ENCODE peak calls at places on chromosome 10, in ten cellular contexts. One of them, this sample, is unnamed.

GRCh38 chr10:62502995-62503613 is 128.9 kb downstream of the ZNF365 start:
- DNase-seq in head of caudate nucleus: no peak
- DNase-seq in HT-29: no peak
- DNase-seq in T1000: no peak
- DNase-seq in stimulated activated naive CD4-positive, alpha-beta T cell: no peak
- DNase-seq in hepatocyte: no peak
- DNase-seq in RWPE1: no peak
- DNase-seq in cerebellum: no peak
- DNase-seq in NCI-H1694 treated with DMSO at 0.1 percent for 48 hours: no peak
- DNase-seq in Right ventricle myocardium superior: no peak
- DNase-seq in this sample: no peak

GRCh38 chr10:25113231-25114035 is 61.4 kb upstream of the GPR158 start:
- DNase-seq in head of caudate nucleus: peak; percentile 82
- DNase-seq in HT-29: peak; percentile 96
- DNase-seq in T1000: peak; percentile 31
- DNase-seq in stimulated activated naive CD4-positive, alpha-beta T cell: peak; percentile 1
- DNase-seq in hepatocyte: peak; percentile 92
- DNase-seq in RWPE1: peak; percentile 54
- DNase-seq in cerebellum: peak; percentile 80
- DNase-seq in NCI-H1694 treated with DMSO at 0.1 percent for 48 hours: peak; percentile 8
- DNase-seq in Right ventricle myocardium superior: peak; percentile 83
- DNase-seq in this sample: peak; percentile 73

GRCh38 chr10:108241166-108241565 is 1076.7 kb upstream of the SORCS1 start:
- DNase-seq in head of caudate nucleus: no peak
- DNase-seq in HT-29: no peak
- DNase-seq in T1000: no peak
- DNase-seq in stimulated activated naive CD4-positive, alpha-beta T cell: no peak
- DNase-seq in hepatocyte: no peak
- DNase-seq in RWPE1: no peak
- DNase-seq in cerebellum: no peak
- DNase-seq in NCI-H1694 treated with DMSO at 0.1 percent for 48 hours: no peak
- DNase-seq in Right ventricle myocardium superior: no peak
- DNase-seq in this sample: no peak

GRCh38 chr10:117927871-117928270 is 118.9 kb downstream of the RAB11FIP2 start:
- DNase-seq in head of caudate nucleus: no peak
- DNase-seq in HT-29: no peak
- DNase-seq in T1000: no peak
- DNase-seq in stimulated activated naive CD4-positive, alpha-beta T cell: no peak
- DNase-seq in hepatocyte: no peak
- DNase-seq in RWPE1: no peak
- DNase-seq in cerebellum: no peak
- DNase-seq in NCI-H1694 treated with DMSO at 0.1 percent for 48 hours: no peak
- DNase-seq in Right ventricle myocardium superior: no peak
- DNase-seq in this sample: no peak

GRCh38 chr10:70828923-70829322 is 13.2 kb downstream of the SGPL1 start:
- DNase-seq in head of caudate nucleus: no peak
- DNase-seq in HT-29: no peak
- DNase-seq in T1000: no peak
- DNase-seq in stimulated activated naive CD4-positive, alpha-beta T cell: no peak
- DNase-seq in hepatocyte: no peak
- DNase-seq in RWPE1: no peak
- DNase-seq in cerebellum: no peak
- DNase-seq in NCI-H1694 treated with DMSO at 0.1 percent for 48 hours: no peak
- DNase-seq in Right ventricle myocardium superior: no peak
- DNase-seq in this sample: no peak

GRCh38 chr10:29840516-29841276 is 205.9 kb upstream of the SVIL start:
- DNase-seq in head of caudate nucleus: no peak
- DNase-seq in HT-29: peak; percentile 70
- DNase-seq in T1000: no peak
- DNase-seq in stimulated activated naive CD4-positive, alpha-beta T cell: no peak
- DNase-seq in hepatocyte: no peak
- DNase-seq in RWPE1: no peak
- DNase-seq in cerebellum: no peak
- DNase-seq in NCI-H1694 treated with DMSO at 0.1 percent for 48 hours: peak; percentile 72
- DNase-seq in Right ventricle myocardium superior: no peak
- DNase-seq in this sample: peak; percentile 66

GRCh38 chr10:72794260-72794659 is 99.3 kb upstream of the OIT3 start:
- DNase-seq in head of caudate nucleus: no peak
- DNase-seq in HT-29: no peak
- DNase-seq in T1000: no peak
- DNase-seq in stimulated activated naive CD4-positive, alpha-beta T cell: no peak
- DNase-seq in hepatocyte: no peak
- DNase-seq in RWPE1: no peak
- DNase-seq in cerebellum: no peak
- DNase-seq in NCI-H1694 treated with DMSO at 0.1 percent for 48 hours: no peak
- DNase-seq in Right ventricle myocardium superior: no peak
- DNase-seq in this sample: no peak

GRCh38 chr10:3363316-3364070 is 190.9 kb upstream of the PITRM1 start:
- DNase-seq in head of caudate nucleus: no peak
- DNase-seq in HT-29: no peak
- DNase-seq in T1000: no peak
- DNase-seq in stimulated activated naive CD4-positive, alpha-beta T cell: no peak
- DNase-seq in hepatocyte: no peak
- DNase-seq in RWPE1: no peak
- DNase-seq in cerebellum: no peak
- DNase-seq in NCI-H1694 treated with DMSO at 0.1 percent for 48 hours: no peak
- DNase-seq in Right ventricle myocardium superior: no peak
- DNase-seq in this sample: no peak

GRCh38 chr10:124222298-124223000 is 129.1 kb upstream of the CHST15 start:
- DNase-seq in head of caudate nucleus: no peak
- DNase-seq in HT-29: no peak
- DNase-seq in T1000: no peak
- DNase-seq in stimulated activated naive CD4-positive, alpha-beta T cell: no peak
- DNase-seq in hepatocyte: no peak
- DNase-seq in RWPE1: no peak
- DNase-seq in cerebellum: no peak
- DNase-seq in NCI-H1694 treated with DMSO at 0.1 percent for 48 hours: no peak
- DNase-seq in Right ventricle myocardium superior: no peak
- DNase-seq in this sample: no peak

GRCh38 chr10:127458171-127458810 is 90.8 kb upstream of the NPS start:
- DNase-seq in head of caudate nucleus: no peak
- DNase-seq in HT-29: no peak
- DNase-seq in T1000: no peak
- DNase-seq in stimulated activated naive CD4-positive, alpha-beta T cell: no peak
- DNase-seq in hepatocyte: no peak
- DNase-seq in RWPE1: no peak
- DNase-seq in cerebellum: no peak
- DNase-seq in NCI-H1694 treated with DMSO at 0.1 percent for 48 hours: no peak
- DNase-seq in Right ventricle myocardium superior: no peak
- DNase-seq in this sample: no peak

GRCh38 chr10:126634915-126635314 is 35.6 kb downstream of the C10orf90 start:
- DNase-seq in head of caudate nucleus: no peak
- DNase-seq in HT-29: no peak
- DNase-seq in T1000: peak; percentile 81
- DNase-seq in stimulated activated naive CD4-positive, alpha-beta T cell: no peak
- DNase-seq in hepatocyte: peak; percentile 8
- DNase-seq in RWPE1: peak; percentile 44
- DNase-seq in cerebellum: no peak
- DNase-seq in NCI-H1694 treated with DMSO at 0.1 percent for 48 hours: no peak
- DNase-seq in Right ventricle myocardium superior: no peak
- DNase-seq in this sample: no peak

GRCh38 chr10:46106410-46107255 is 60.6 kb upstream of the MSMB start:
- DNase-seq in head of caudate nucleus: peak; percentile 65
- DNase-seq in HT-29: peak; percentile 8
- DNase-seq in T1000: no peak
- DNase-seq in stimulated activated naive CD4-positive, alpha-beta T cell: peak; percentile 45
- DNase-seq in hepatocyte: peak; percentile 71
- DNase-seq in RWPE1: peak; percentile 4
- DNase-seq in cerebellum: peak; percentile 28
- DNase-seq in NCI-H1694 treated with DMSO at 0.1 percent for 48 hours: peak; percentile 38
- DNase-seq in Right ventricle myocardium superior: peak; percentile 78
- DNase-seq in this sample: peak; percentile 78

GRCh38 chr10:72821606-72822005 is 71.9 kb upstream of the OIT3 start:
- DNase-seq in head of caudate nucleus: no peak
- DNase-seq in HT-29: no peak
- DNase-seq in T1000: no peak
- DNase-seq in stimulated activated naive CD4-positive, alpha-beta T cell: no peak
- DNase-seq in hepatocyte: no peak
- DNase-seq in RWPE1: no peak
- DNase-seq in cerebellum: no peak
- DNase-seq in NCI-H1694 treated with DMSO at 0.1 percent for 48 hours: no peak
- DNase-seq in Right ventricle myocardium superior: no peak
- DNase-seq in this sample: no peak

GRCh38 chr10:73906524-73907447 is 4.1 kb upstream of the PLAU start:
- DNase-seq in head of caudate nucleus: no peak
- DNase-seq in HT-29: no peak
- DNase-seq in T1000: peak; percentile 94
- DNase-seq in stimulated activated naive CD4-positive, alpha-beta T cell: no peak
- DNase-seq in hepatocyte: peak; percentile 81
- DNase-seq in RWPE1: peak; percentile 85
- DNase-seq in cerebellum: no peak
- DNase-seq in NCI-H1694 treated with DMSO at 0.1 percent for 48 hours: peak; percentile 19
- DNase-seq in Right ventricle myocardium superior: peak; percentile 78
- DNase-seq in this sample: peak; percentile 91

GRCh38 chr10:71001470-71001869 is 113.1 kb upstream of the PCBD1 start:
- DNase-seq in head of caudate nucleus: no peak
- DNase-seq in HT-29: no peak
- DNase-seq in T1000: no peak
- DNase-seq in stimulated activated naive CD4-positive, alpha-beta T cell: no peak
- DNase-seq in hepatocyte: no peak
- DNase-seq in RWPE1: peak; percentile 41
- DNase-seq in cerebellum: no peak
- DNase-seq in NCI-H1694 treated with DMSO at 0.1 percent for 48 hours: no peak
- DNase-seq in Right ventricle myocardium superior: no peak
- DNase-seq in this sample: no peak

GRCh38 chr10:78905940-78906308 is 162.8 kb upstream of the ZMIZ1 start:
- DNase-seq in head of caudate nucleus: peak; percentile 51
- DNase-seq in HT-29: no peak
- DNase-seq in T1000: no peak
- DNase-seq in stimulated activated naive CD4-positive, alpha-beta T cell: no peak
- DNase-seq in hepatocyte: no peak
- DNase-seq in RWPE1: no peak
- DNase-seq in cerebellum: no peak
- DNase-seq in NCI-H1694 treated with DMSO at 0.1 percent for 48 hours: no peak
- DNase-seq in Right ventricle myocardium superior: no peak
- DNase-seq in this sample: no peak

GRCh38 chr10:35643151-35643975 is 1.3 kb upstream of the FZD8 start:
- DNase-seq in head of caudate nucleus: peak; percentile 62
- DNase-seq in HT-29: no peak
- DNase-seq in T1000: no peak
- DNase-seq in stimulated activated naive CD4-positive, alpha-beta T cell: peak; percentile 2
- DNase-seq in hepatocyte: peak; percentile 77
- DNase-seq in RWPE1: peak; percentile 20
- DNase-seq in cerebellum: peak; percentile 13
- DNase-seq in NCI-H1694 treated with DMSO at 0.1 percent for 48 hours: peak; percentile 27
- DNase-seq in Right ventricle myocardium superior: peak; percentile 90
- DNase-seq in this sample: peak; percentile 92